ENCODE peak calls at places on chromosomes 7 and 10, in eight cellular contexts. One of them, this sample, is unnamed.

GRCh38 chr10:35460852-35461460 is 124.6 kb downstream of the CCNY start:
- DNase-seq in cardiac muscle cell: no peak
- DNase-seq in GM20000: no peak
- DNase-seq in uterus: no peak
- DNase-seq in heart right ventricle: no peak
- DNase-seq in IMR-90: no peak
- DNase-seq in activated CD8-positive, alpha-beta T cell treated with anti-CD3 and anti-CD28 coated beads for 36 hours: no peak
- DNase-seq in MCF 10A: no peak
- DNase-seq in this sample: no peak

GRCh38 chr10:35435824-35436223 is 99.5 kb downstream of the CCNY start:
- DNase-seq in cardiac muscle cell: no peak
- DNase-seq in GM20000: no peak
- DNase-seq in uterus: no peak
- DNase-seq in heart right ventricle: no peak
- DNase-seq in MCF 10A: no peak
- DNase-seq in activated CD8-positive, alpha-beta T cell treated with anti-CD3 and anti-CD28 coated beads for 36 hours: no peak
- DNase-seq in IMR-90: no peak
- DNase-seq in this sample: no peak

GRCh38 chr10:91103384-91104184 is 116.9 kb upstream of the PCGF5 start:
- DNase-seq in IMR-90: no peak
- DNase-seq in MCF 10A: no peak
- DNase-seq in uterus: no peak
- DNase-seq in GM20000: peak; percentile 46
- DNase-seq in heart right ventricle: no peak
- DNase-seq in activated CD8-positive, alpha-beta T cell treated with anti-CD3 and anti-CD28 coated beads for 36 hours: no peak
- DNase-seq in cardiac muscle cell: no peak
- DNase-seq in this sample: no peak

GRCh38 chr10:127945948-127946347 is 39.0 kb downstream of the PTPRE start:
- DNase-seq in MCF 10A: no peak
- DNase-seq in activated CD8-positive, alpha-beta T cell treated with anti-CD3 and anti-CD28 coated beads for 36 hours: no peak
- DNase-seq in GM20000: no peak
- DNase-seq in heart right ventricle: no peak
- DNase-seq in cardiac muscle cell: no peak
- DNase-seq in uterus: no peak
- DNase-seq in IMR-90: no peak
- DNase-seq in this sample: peak; percentile 58

GRCh38 chr7:158175779-158176178 is 411.8 kb downstream of the PTPRN2 start:
- DNase-seq in MCF 10A: no peak
- DNase-seq in activated CD8-positive, alpha-beta T cell treated with anti-CD3 and anti-CD28 coated beads for 36 hours: no peak
- DNase-seq in GM20000: no peak
- DNase-seq in uterus: no peak
- DNase-seq in IMR-90: no peak
- DNase-seq in cardiac muscle cell: no peak
- DNase-seq in heart right ventricle: no peak
- DNase-seq in this sample: no peak

GRCh38 chr7:101126651-101127459 is at the start of gene SERPINE1:
- DNase-seq in cardiac muscle cell: peak; percentile 69
- DNase-seq in heart right ventricle: peak; percentile 93
- DNase-seq in IMR-90: peak; percentile 100
- DNase-seq in uterus: peak; percentile 88
- DNase-seq in MCF 10A: peak; percentile 99
- DNase-seq in activated CD8-positive, alpha-beta T cell treated with anti-CD3 and anti-CD28 coated beads for 36 hours: peak; percentile 82
- DNase-seq in GM20000: peak; percentile 76
- DNase-seq in this sample: peak; percentile 92

GRCh38 chr7:106083717-106084116 is 28.4 kb downstream of the SYPL1 start:
- DNase-seq in heart right ventricle: no peak
- DNase-seq in GM20000: no peak
- DNase-seq in MCF 10A: no peak
- DNase-seq in uterus: no peak
- DNase-seq in cardiac muscle cell: no peak
- DNase-seq in IMR-90: no peak
- DNase-seq in activated CD8-positive, alpha-beta T cell treated with anti-CD3 and anti-CD28 coated beads for 36 hours: peak; percentile 39
- DNase-seq in this sample: no peak

GRCh38 chr10:114326794-114327193 is 77.5 kb downstream of the AFAP1L2 start:
- DNase-seq in activated CD8-positive, alpha-beta T cell treated with anti-CD3 and anti-CD28 coated beads for 36 hours: no peak
- DNase-seq in IMR-90: no peak
- DNase-seq in MCF 10A: no peak
- DNase-seq in GM20000: no peak
- DNase-seq in cardiac muscle cell: no peak
- DNase-seq in uterus: no peak
- DNase-seq in heart right ventricle: no peak
- DNase-seq in this sample: no peak

GRCh38 chr10:69626826-69627225 is 3.2 kb upstream of the FAM241B start:
- DNase-seq in MCF 10A: no peak
- DNase-seq in IMR-90: no peak
- DNase-seq in GM20000: no peak
- DNase-seq in activated CD8-positive, alpha-beta T cell treated with anti-CD3 and anti-CD28 coated beads for 36 hours: no peak
- DNase-seq in cardiac muscle cell: no peak
- DNase-seq in uterus: no peak
- DNase-seq in heart right ventricle: no peak
- DNase-seq in this sample: no peak

GRCh38 chr7:107898997-107899594 is 8.1 kb downstream of the DLD start:
- DNase-seq in IMR-90: no peak
- DNase-seq in heart right ventricle: no peak
- DNase-seq in MCF 10A: no peak
- DNase-seq in GM20000: no peak
- DNase-seq in uterus: no peak
- DNase-seq in cardiac muscle cell: no peak
- DNase-seq in activated CD8-positive, alpha-beta T cell treated with anti-CD3 and anti-CD28 coated beads for 36 hours: no peak
- DNase-seq in this sample: no peak

GRCh38 chr7:155711081-155711480 is 66.6 kb downstream of the RBM33 start:
- DNase-seq in cardiac muscle cell: no peak
- DNase-seq in activated CD8-positive, alpha-beta T cell treated with anti-CD3 and anti-CD28 coated beads for 36 hours: no peak
- DNase-seq in uterus: no peak
- DNase-seq in GM20000: no peak
- DNase-seq in heart right ventricle: no peak
- DNase-seq in MCF 10A: no peak
- DNase-seq in IMR-90: no peak
- DNase-seq in this sample: no peak

GRCh38 chr10:29694121-29694520 is 59.4 kb upstream of the SVIL start:
- DNase-seq in GM20000: no peak
- DNase-seq in heart right ventricle: no peak
- DNase-seq in MCF 10A: no peak
- DNase-seq in IMR-90: no peak
- DNase-seq in cardiac muscle cell: no peak
- DNase-seq in activated CD8-positive, alpha-beta T cell treated with anti-CD3 and anti-CD28 coated beads for 36 hours: no peak
- DNase-seq in uterus: no peak
- DNase-seq in this sample: no peak

GRCh38 chr7:150986099-150986512 is 4.7 kb upstream of the NOS3 start:
- DNase-seq in activated CD8-positive, alpha-beta T cell treated with anti-CD3 and anti-CD28 coated beads for 36 hours: peak; percentile 78
- DNase-seq in IMR-90: peak; percentile 48
- DNase-seq in GM20000: peak; percentile 73
- DNase-seq in uterus: no peak
- DNase-seq in heart right ventricle: peak; percentile 60
- DNase-seq in cardiac muscle cell: peak; percentile 87
- DNase-seq in MCF 10A: peak; percentile 64
- DNase-seq in this sample: no peak

GRCh38 chr7:44144426-44144967 is 3.4 kb upstream of the MYL7 start:
- DNase-seq in uterus: peak; percentile 4
- DNase-seq in GM20000: no peak
- DNase-seq in MCF 10A: no peak
- DNase-seq in IMR-90: no peak
- DNase-seq in cardiac muscle cell: no peak
- DNase-seq in heart right ventricle: no peak
- DNase-seq in activated CD8-positive, alpha-beta T cell treated with anti-CD3 and anti-CD28 coated beads for 36 hours: no peak
- DNase-seq in this sample: no peak

GRCh38 chr10:82811621-82812020 is 936.6 kb downstream of the NRG3 start:
- DNase-seq in IMR-90: no peak
- DNase-seq in cardiac muscle cell: peak; percentile 18
- DNase-seq in activated CD8-positive, alpha-beta T cell treated with anti-CD3 and anti-CD28 coated beads for 36 hours: no peak
- DNase-seq in GM20000: peak; percentile 12
- DNase-seq in uterus: no peak
- DNase-seq in heart right ventricle: no peak
- DNase-seq in MCF 10A: peak; percentile 48
- DNase-seq in this sample: no peak

GRCh38 chr10:35335718-35336083 is 608 bp upstream of the CCNY start:
- DNase-seq in GM20000: no peak
- DNase-seq in IMR-90: no peak
- DNase-seq in heart right ventricle: no peak
- DNase-seq in activated CD8-positive, alpha-beta T cell treated with anti-CD3 and anti-CD28 coated beads for 36 hours: peak; percentile 49
- DNase-seq in MCF 10A: no peak
- DNase-seq in cardiac muscle cell: no peak
- DNase-seq in uterus: no peak
- DNase-seq in this sample: no peak

GRCh38 chr10:31622993-31623392 is 304.0 kb downstream of the ZEB1 start:
- DNase-seq in GM20000: no peak
- DNase-seq in cardiac muscle cell: no peak
- DNase-seq in IMR-90: peak; percentile 73
- DNase-seq in activated CD8-positive, alpha-beta T cell treated with anti-CD3 and anti-CD28 coated beads for 36 hours: no peak
- DNase-seq in MCF 10A: no peak
- DNase-seq in uterus: no peak
- DNase-seq in heart right ventricle: no peak
- DNase-seq in this sample: peak; percentile 63

DNA sequence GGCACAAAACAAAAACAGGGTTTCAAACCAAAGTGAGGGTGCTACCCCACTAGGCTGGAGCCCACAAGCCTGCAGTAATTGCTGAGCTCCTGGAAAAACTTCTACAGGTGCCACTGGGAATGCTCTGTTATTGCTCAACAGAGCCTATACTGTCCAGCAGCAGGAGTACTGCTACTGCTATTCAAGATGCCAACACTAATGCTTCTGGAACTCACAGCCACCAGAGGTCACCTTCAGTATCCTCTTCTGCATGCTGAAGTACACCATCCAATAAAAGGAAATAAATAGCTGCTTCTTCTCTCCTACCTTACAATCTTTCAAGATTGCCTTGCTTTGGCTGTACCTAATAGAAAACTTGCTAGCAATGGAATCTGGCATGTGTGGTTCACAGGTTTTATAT is 222.0 kb downstream of the LRRN3 start:
- DNase-seq in IMR-90: peak; percentile 18
- DNase-seq in uterus: no peak
- DNase-seq in cardiac muscle cell: peak; percentile 19
- DNase-seq in MCF 10A: peak; percentile 13
- DNase-seq in heart right ventricle: no peak
- DNase-seq in activated CD8-positive, alpha-beta T cell treated with anti-CD3 and anti-CD28 coated beads for 36 hours: no peak
- DNase-seq in GM20000: no peak
- DNase-seq in this sample: no peak
- TF ChIP-seq CTCF in IMR-90: no peak
- TF ChIP-seq CTCF in uterus: no peak
- TF ChIP-seq CTCF in cardiac muscle cell: no peak
- TF ChIP-seq CTCF in MCF 10A: no peak
- TF ChIP-seq CTCF in heart right ventricle: no peak
- TF ChIP-seq CTCF in activated CD8-positive, alpha-beta T cell treated with anti-CD3 and anti-CD28 coated beads for 36 hours: no peak
- TF ChIP-seq CTCF in GM20000: no peak
- TF ChIP-seq CTCF in this sample: no peak

GRCh38 chr10:129972145-129972965 is 8.3 kb upstream of the EBF3 start:
- DNase-seq in heart right ventricle: no peak
- DNase-seq in cardiac muscle cell: peak; percentile 35
- DNase-seq in GM20000: peak; percentile 41
- DNase-seq in activated CD8-positive, alpha-beta T cell treated with anti-CD3 and anti-CD28 coated beads for 36 hours: no peak
- DNase-seq in IMR-90: no peak
- DNase-seq in MCF 10A: no peak
- DNase-seq in uterus: no peak
- DNase-seq in this sample: no peak
- TF ChIP-seq CTCF in heart right ventricle: no peak
- TF ChIP-seq CTCF in cardiac muscle cell: no peak
- TF ChIP-seq CTCF in GM20000: no peak
- TF ChIP-seq CTCF in activated CD8-positive, alpha-beta T cell treated with anti-CD3 and anti-CD28 coated beads for 36 hours: no peak
- TF ChIP-seq CTCF in IMR-90: no peak
- TF ChIP-seq CTCF in MCF 10A: no peak
- TF ChIP-seq CTCF in uterus: no peak
- TF ChIP-seq CTCF in this sample: no peak

GRCh38 chr10:110016037-110016436 is 8.3 kb downstream of the ADD3 start:
- DNase-seq in activated CD8-positive, alpha-beta T cell treated with anti-CD3 and anti-CD28 coated beads for 36 hours: no peak
- DNase-seq in IMR-90: peak; percentile 28
- DNase-seq in cardiac muscle cell: peak; percentile 29
- DNase-seq in heart right ventricle: no peak
- DNase-seq in MCF 10A: peak; percentile 28
- DNase-seq in uterus: no peak
- DNase-seq in GM20000: no peak
- DNase-seq in this sample: no peak
- TF ChIP-seq CTCF in activated CD8-positive, alpha-beta T cell treated with anti-CD3 and anti-CD28 coated beads for 36 hours: no peak
- TF ChIP-seq CTCF in IMR-90: peak; percentile 34
- TF ChIP-seq CTCF in cardiac muscle cell: peak; percentile 24
- TF ChIP-seq CTCF in heart right ventricle: no peak
- TF ChIP-seq CTCF in MCF 10A: peak; percentile 41
- TF ChIP-seq CTCF in uterus: peak; percentile 30
- TF ChIP-seq CTCF in GM20000: peak; percentile 1
- TF ChIP-seq CTCF in this sample: no peak

DNA sequence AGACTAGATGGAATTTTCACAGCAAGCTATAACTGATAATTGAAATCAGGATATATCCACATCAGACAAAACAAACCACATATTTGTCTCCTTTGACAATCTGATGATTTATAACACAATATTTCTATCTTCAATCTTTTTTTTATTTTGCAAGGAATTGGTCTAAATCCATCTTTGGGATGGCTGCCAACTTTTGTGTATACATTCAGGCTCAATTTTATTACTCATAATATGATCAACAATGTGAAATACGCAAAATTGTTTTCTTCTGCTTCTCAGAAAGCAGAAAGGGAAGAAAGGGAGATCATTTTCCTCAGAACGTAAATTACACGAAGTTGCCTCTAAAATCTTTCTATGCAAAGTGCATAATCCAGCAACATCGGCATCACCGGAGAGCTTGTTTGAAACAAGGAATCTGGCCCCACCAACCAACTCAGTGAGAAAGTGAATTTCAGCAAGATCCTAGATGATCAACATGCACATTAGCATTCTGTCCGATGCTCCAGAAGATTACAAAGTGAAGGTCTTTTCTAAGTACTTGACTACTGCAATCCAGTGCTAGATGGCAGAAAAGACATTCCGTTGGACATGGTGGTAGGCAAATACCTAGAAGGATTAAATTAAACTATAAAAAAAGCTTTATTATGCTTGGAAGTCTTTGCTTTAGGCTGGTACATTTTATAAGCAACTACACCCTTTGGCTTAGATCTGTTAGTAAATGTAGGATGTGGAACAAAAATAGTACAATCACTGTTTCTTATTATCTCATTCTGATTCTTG is 126.3 kb upstream of the RSU1 start:
- DNase-seq in GM20000: no peak
- DNase-seq in uterus: no peak
- DNase-seq in IMR-90: no peak
- DNase-seq in activated CD8-positive, alpha-beta T cell treated with anti-CD3 and anti-CD28 coated beads for 36 hours: no peak
- DNase-seq in heart right ventricle: no peak
- DNase-seq in MCF 10A: no peak
- DNase-seq in cardiac muscle cell: no peak
- DNase-seq in this sample: no peak
- TF ChIP-seq CTCF in GM20000: no peak
- TF ChIP-seq CTCF in uterus: no peak
- TF ChIP-seq CTCF in IMR-90: no peak
- TF ChIP-seq CTCF in activated CD8-positive, alpha-beta T cell treated with anti-CD3 and anti-CD28 coated beads for 36 hours: no peak
- TF ChIP-seq CTCF in heart right ventricle: no peak
- TF ChIP-seq CTCF in MCF 10A: no peak
- TF ChIP-seq CTCF in cardiac muscle cell: no peak
- TF ChIP-seq CTCF in this sample: no peak

DNA sequence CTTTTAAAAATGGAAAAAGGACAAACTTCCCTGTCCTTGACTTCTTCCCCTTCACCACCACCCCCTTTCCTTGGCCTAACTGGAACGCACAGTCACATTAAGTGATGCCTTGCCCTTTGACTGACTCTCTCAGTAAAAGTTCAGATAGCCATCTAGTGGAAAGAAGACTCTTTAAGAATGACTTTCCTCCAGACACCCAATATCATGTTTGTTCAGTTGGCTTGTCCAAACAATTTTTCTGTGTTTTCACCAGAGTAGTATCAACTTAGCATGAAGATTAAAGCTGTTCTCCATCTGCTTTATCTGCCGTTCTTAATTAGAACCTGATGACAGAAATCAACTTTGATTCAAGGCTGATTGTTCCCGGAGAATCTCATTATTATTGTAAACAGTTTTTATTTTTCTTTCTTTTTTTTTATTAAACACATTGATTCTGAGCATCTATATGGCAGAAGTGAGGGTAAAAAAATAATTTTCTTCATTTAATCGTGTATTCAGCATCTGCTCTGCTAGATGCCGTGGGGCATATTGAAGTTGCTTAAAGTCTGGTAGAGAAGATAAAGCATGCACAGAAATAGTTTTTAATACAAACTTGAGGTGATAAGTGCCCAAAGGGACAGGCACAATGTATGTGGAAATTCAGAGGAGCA is 45.3 kb downstream of the CNNM2 start:
- DNase-seq in uterus: no peak
- DNase-seq in GM20000: no peak
- DNase-seq in MCF 10A: no peak
- DNase-seq in activated CD8-positive, alpha-beta T cell treated with anti-CD3 and anti-CD28 coated beads for 36 hours: no peak
- DNase-seq in heart right ventricle: no peak
- DNase-seq in IMR-90: peak; percentile 37
- DNase-seq in cardiac muscle cell: no peak
- DNase-seq in this sample: no peak
- TF ChIP-seq CTCF in uterus: no peak
- TF ChIP-seq CTCF in GM20000: no peak
- TF ChIP-seq CTCF in MCF 10A: no peak
- TF ChIP-seq CTCF in activated CD8-positive, alpha-beta T cell treated with anti-CD3 and anti-CD28 coated beads for 36 hours: no peak
- TF ChIP-seq CTCF in heart right ventricle: no peak
- TF ChIP-seq CTCF in IMR-90: no peak
- TF ChIP-seq CTCF in cardiac muscle cell: no peak
- TF ChIP-seq CTCF in this sample: no peak

This sample was measured in lower leg skin.